ENCODE peak calls at places on chromosomes 2 and 18, in five cellular contexts. W is mesendoderm, P is pancreas, D is tibial nerve, J is astrocyte of the spinal cord. M is an unnamed sample.

GRCh38 chr2:136116813-136117390 is 1.0 kb downstream of the CXCR4 start:
- DNase-seq in W (no peak), P (no peak), D (no peak), J (no peak), M (no peak)

GRCh38 chr18:63963610-63964256 is 6.1 kb upstream of the SERPINB8 start:
- DNase-seq in W (peak; percentile 76), P (peak; percentile 59), D (no peak), J (peak; percentile 76), M (peak; percentile 83)

GRCh38 chr2:135663148-135663700 is 78.4 kb upstream of the UBXN4 start:
- DNase-seq in W (no peak), P (no peak), D (no peak), J (no peak), M (no peak)

GRCh38 chr18:61731169-61731568 is 161.6 kb downstream of the RNF152 start:
- DNase-seq in W (no peak), P (no peak), D (no peak), J (no peak), M (no peak)

GRCh38 chr2:121210691-121211090 is 74.3 kb downstream of the TFCP2L1 start:
- DNase-seq in W (peak; percentile 29), P (peak; percentile 66), D (no peak), J (no peak), M (peak; percentile 46)

GRCh38 chr2:187815113-187815512 is 260.9 kb upstream of the TFPI start:
- DNase-seq in W (no peak), P (no peak), D (no peak), J (no peak), M (no peak)

GRCh38 chr2:216551234-216551633 is 52.6 kb downstream of the RPL37A start:
- DNase-seq in W (no peak), P (no peak), D (no peak), J (peak; percentile 71), M (peak; percentile 59)

GRCh38 chr2:68387408-68388350 is 22.6 kb downstream of the PLEK start:
- DNase-seq in W (no peak), P (no peak), D (no peak), J (no peak), M (no peak)

GRCh38 chr2:164953279-164953678 is 2.0 kb downstream of the SLC38A11 start:
- DNase-seq in W (no peak), P (no peak), D (no peak), J (no peak), M (no peak)

GRCh38 chr2:31235504-31235902 is 1.6 kb downstream of the EHD3 start:
- DNase-seq in W (peak; percentile 58), P (no peak), D (no peak), J (peak; percentile 90), M (peak; percentile 58)
- H3K4me3 ChIP-seq in W (no peak overlapping the region), P (no peak overlapping the region), D (no peak overlapping the region), J (peak overlapping the region; percentile 70), M (no peak overlapping the region)

DNA sequence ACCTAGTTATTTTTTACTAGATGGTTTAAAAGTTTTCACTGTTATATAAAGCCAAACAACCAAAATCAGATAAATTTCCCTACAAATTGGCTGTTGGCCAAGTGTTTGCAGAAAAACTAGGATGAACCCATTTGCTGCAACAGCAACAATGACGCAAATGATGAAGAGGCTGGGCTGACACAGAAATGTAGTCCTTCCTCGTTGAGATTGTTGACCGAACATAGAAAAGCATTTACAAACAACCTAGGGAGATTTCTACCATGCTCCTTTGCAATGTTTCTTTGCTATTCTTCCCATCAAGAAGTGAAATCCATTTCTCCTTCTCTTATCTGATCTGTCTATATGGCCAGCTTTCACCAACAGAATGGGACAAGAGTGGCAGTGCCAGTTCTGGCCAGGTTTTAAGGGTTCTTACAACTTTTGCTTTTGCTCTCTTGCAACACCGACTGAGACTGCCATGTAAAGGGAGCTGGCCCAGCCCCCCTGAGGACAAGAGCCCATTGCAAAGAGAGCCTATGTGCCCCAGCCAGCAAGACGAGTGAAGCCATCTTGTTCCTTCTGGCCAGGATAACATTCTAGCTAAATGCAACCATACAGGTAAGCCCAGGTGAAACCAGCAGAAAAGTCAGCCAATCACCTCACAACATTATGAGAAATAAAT is 100.9 kb upstream of the RND3 start:
- DNase-seq in W (no peak), P (no peak), D (no peak), J (no peak), M (no peak)
- H3K4me3 ChIP-seq in W (no peak overlapping the region), P (no peak overlapping the region), D (no peak overlapping the region), J (no peak overlapping the region), M (no peak overlapping the region)

GRCh38 chr2:110746586-110747521 is 14.5 kb downstream of the ACOXL start:
- DNase-seq in W (no peak), P (no peak), D (no peak), J (no peak), M (no peak)
- H3K4me3 ChIP-seq in W (no peak overlapping the region), P (no peak overlapping the region), D (no peak overlapping the region), J (no peak overlapping the region), M (no peak overlapping the region)

GRCh38 chr2:69831354-69831905 is 2.0 kb downstream of the GMCL1 start:
- DNase-seq in W (no peak), P (no peak), D (no peak), J (peak; percentile 22), M (no peak)
- H3K4me3 ChIP-seq in W (no peak overlapping the region), P (peak overlapping the region; percentile 96), D (peak overlapping the region; percentile 88), J (no peak overlapping the region), M (no peak overlapping the region)

DNA sequence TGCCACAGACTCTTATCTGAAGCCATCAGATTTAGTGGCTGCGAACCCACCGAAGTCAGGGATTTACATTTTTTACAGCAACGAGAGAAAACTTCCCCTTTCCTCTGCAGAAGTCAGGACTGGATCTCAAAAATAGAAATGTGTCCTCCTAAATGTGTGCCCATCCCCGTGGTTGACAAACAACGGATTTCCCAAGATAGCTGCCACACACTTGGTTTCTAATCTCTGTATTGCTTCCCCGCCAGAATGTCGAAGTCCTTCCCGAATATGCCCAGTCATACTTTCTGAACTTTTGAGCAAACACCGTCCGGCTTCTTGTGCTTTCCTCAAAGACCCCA is 847 bp upstream of the ADAM23 start:
- DNase-seq in W (no peak), P (no peak), D (no peak), J (no peak), M (no peak)
- H3K4me3 ChIP-seq in W (no peak overlapping the region), P (peak overlapping the region; percentile 42), D (peak overlapping the region; percentile 53), J (no peak overlapping the region), M (no peak overlapping the region)